ENCODE peak calls at places on chromosomes 5 and 9, in four cellular contexts. C, P, F and A are unnamed samples.

GRCh38 chr5:77987331-77987730 is 211.2 kb upstream of the TBCA start:
- DNase-seq in P (no peak), F (no peak), C (no peak), A (no peak)

GRCh38 chr9:116589392-116590354 is 97.4 kb upstream of the TRIM32 start:
- DNase-seq in P (peak), F (no peak), C (peak), A (no peak)

GRCh38 chr5:142368529-142368928 is 43.7 kb upstream of the SPRY4 start:
- DNase-seq in C (no peak), P (no peak), F (no peak), A (no peak)

GRCh38 chr5:169695919-169696490 is 58.9 kb downstream of the DOCK2 start:
- DNase-seq in P (peak), C (peak), F (peak), A (peak)

GRCh38 chr5:115351356-115352195 is 55.1 kb upstream of the CCDC112 start:
- DNase-seq in C (peak), F (no peak), P (peak), A (peak)

GRCh38 chr9:19154135-19154612 is 26.9 kb upstream of the PLIN2 start:
- DNase-seq in F (no peak), C (peak), P (peak), A (peak)

GRCh38 chr5:95417971-95418370 is 26.8 kb downstream of the FAM81B start:
- DNase-seq in P (peak), C (peak), F (no peak), A (no peak)

GRCh38 chr9:109424618-109425017 is 73.5 kb downstream of the PTPN3 start:
- DNase-seq in F (no peak), P (no peak), C (no peak), A (no peak)

GRCh38 chr9:110187126-110187525 is 20.8 kb downstream of the C9orf152 start:
- DNase-seq in P (no peak), F (no peak), C (no peak), A (no peak)

GRCh38 chr5:6545036-6545693 is 87.7 kb downstream of the NSUN2 start:
- DNase-seq in C (no peak), F (no peak), P (no peak), A (no peak)

GRCh38 chr5:132782101-132782500 is 5.1 kb upstream of the SEPTIN8 start:
- DNase-seq in P (peak), C (peak), F (no peak), A (peak)

GRCh38 chr9:137461663-137462395 is 2.7 kb upstream of the NSMF start:
- DNase-seq in F (no peak), P (peak), C (no peak), A (no peak)

GRCh38 chr9:83520292-83520691 is 17.9 kb downstream of the FRMD3 start:
- DNase-seq in F (no peak), P (no peak), C (no peak), A (no peak)

GRCh38 chr5:140366770-140367630 is 7.0 kb downstream of the SLC4A9 start:
- DNase-seq in F (no peak), P (no peak), C (no peak), A (no peak)

GRCh38 chr9:105735366-105735765 is 41.0 kb downstream of the TMEM38B start:
- DNase-seq in P (no peak), C (no peak), F (no peak), A (no peak)

GRCh38 chr5:140362311-140362710 is 2.3 kb downstream of the SLC4A9 start:
- DNase-seq in C (no peak), P (no peak), F (no peak), A (no peak)

GRCh38 chr9:83219154-83219923 is 156.4 kb upstream of the RASEF start:
- DNase-seq in C (peak), P (peak), F (peak), A (peak)

GRCh38 chr9:122219856-122220672 is 8.7 kb downstream of the LHX6 start:
- DNase-seq in P (no peak), F (no peak), C (peak), A (peak)

GRCh38 chr5:181217111-181217804 is 5.8 kb upstream of the TRIM41 start:
- DNase-seq in F (no peak), P (peak), C (peak), A (peak)

GRCh38 chr9:33437898-33438297 is 9.5 kb downstream of the AQP3 start:
- DNase-seq in C (no peak), P (no peak), F (no peak), A (no peak)

GRCh38 chr9:132169672-132170392 is 8.0 kb downstream of the NTNG2 start:
- DNase-seq in F (no peak), C (peak), P (peak), A (peak)

GRCh38 chr9:36924071-36924470 is 110.0 kb downstream of the PAX5 start:
- DNase-seq in P (peak), C (peak), F (peak), A (peak)

GRCh38 chr9:33434317-33435105 is 12.9 kb downstream of the AQP3 start:
- DNase-seq in C (no peak), F (no peak), P (no peak), A (no peak)

GRCh38 chr5:178232124-178232919 is at the start of gene PHYKPL:
- DNase-seq in F (peak), P (peak), C (peak), A (peak)

GRCh38 chr9:84974790-84975189 is 305.3 kb downstream of the NTRK2 start:
- DNase-seq in F (no peak), C (no peak), P (no peak), A (no peak)

GRCh38 chr9:91420471-91421021 is 3.1 kb downstream of the NFIL3 start:
- DNase-seq in C (no peak), P (no peak), F (no peak), A (no peak)

GRCh38 chr5:16134204-16134603 is 45.4 kb downstream of the MARCHF11 start:
- DNase-seq in P (no peak), C (no peak), F (no peak), A (no peak)

GRCh38 chr5:160280384-160281090 is 31.8 kb downstream of the CCNJL start:
- DNase-seq in C (no peak), F (no peak), P (no peak), A (no peak)

GRCh38 chr9:108662090-108662875 is 193.5 kb downstream of the ACTL7B start:
- DNase-seq in C (no peak), F (no peak), P (no peak), A (no peak)

GRCh38 chr9:71754151-71754550 is 14.2 kb downstream of the CEMIP2 start:
- DNase-seq in F (no peak), P (no peak), C (no peak), A (no peak)

GRCh38 chr5:68898961-68899471 is 194.8 kb upstream of the SLC30A5 start:
- DNase-seq in F (no peak), P (peak), C (peak), A (peak)

GRCh38 chr5:169706758-169707450 is 69.8 kb downstream of the DOCK2 start:
- DNase-seq in F (no peak), P (peak), C (peak), A (peak)

GRCh38 chr9:89496645-89497044 is 1.3 kb downstream of the SEMA4D start:
- DNase-seq in F (no peak), P (no peak), C (peak), A (no peak)

GRCh38 chr9:135402739-135403695 is 76.6 kb upstream of the PPP1R26 start:
- DNase-seq in F (no peak), C (no peak), P (no peak), A (no peak)

GRCh38 chr9:129175825-129176633 is 2.0 kb downstream of the IER5L start:
- DNase-seq in C (peak), P (peak), F (peak), A (peak)

GRCh38 chr5:150626853-150627276 is 13.6 kb upstream of the SYNPO start:
- DNase-seq in C (peak), P (no peak), F (no peak), A (peak)

GRCh38 chr5:51382759-51383493 is at the start of gene ISL1:
- DNase-seq in C (peak), P (peak), F (peak), A (peak)

GRCh38 chr9:35741740-35742139 is 7.3 kb downstream of the GBA2 start:
- DNase-seq in F (no peak), P (no peak), C (no peak), A (no peak)

GRCh38 chr5:155303134-155303533 is 289.6 kb downstream of the KIF4B start:
- DNase-seq in C (no peak), P (no peak), F (no peak), A (no peak)